ENCODE peak calls at places on chromosomes 3 and 15, in five cellular contexts. V is K562, Z is HepG2, R is GM12892, K is SK-N-SH. Q is an unnamed sample.

GRCh38 chr3:64612082-64612860 is 75.5 kb downstream of the ADAMTS9 start:
- DNase-seq in V (no peak), Z (no peak), R (no peak), K (peak), Q (no peak)

GRCh38 chr3:191246628-191247027 is 47.6 kb downstream of the OSTN start:
- DNase-seq in V (no peak), Z (no peak), R (no peak), K (no peak), Q (no peak)

GRCh38 chr3:77795013-77795412 is 755.1 kb downstream of the ROBO2 start:
- DNase-seq in V (no peak), Z (no peak), R (no peak), K (no peak), Q (no peak)

GRCh38 chr3:57147071-57147470 is 18.1 kb downstream of the IL17RD start:
- DNase-seq in V (no peak), Z (no peak), R (no peak), K (no peak), Q (no peak)

GRCh38 chr3:188077160-188077812 is 76.7 kb upstream of the LPP start:
- DNase-seq in V (no peak), Z (no peak), R (no peak), K (no peak), Q (no peak)

GRCh38 chr15:101047301-101047781 is 128.2 kb downstream of the LRRK1 start:
- DNase-seq in V (no peak), Z (no peak), R (no peak), K (peak), Q (no peak)

GRCh38 chr3:188389711-188390346 is 235.9 kb downstream of the LPP start:
- DNase-seq in V (no peak), Z (no peak), R (no peak), K (no peak), Q (peak)

GRCh38 chr3:43838877-43839276 is 148.1 kb downstream of the ABHD5 start:
- DNase-seq in V (no peak), Z (no peak), R (no peak), K (no peak), Q (no peak)

GRCh38 chr3:196486263-196486662 is 17.3 kb downstream of the RNF168 start:
- DNase-seq in V (no peak), Z (no peak), R (no peak), K (no peak), Q (no peak)

GRCh38 chr3:131193671-131194291 is 167.1 kb downstream of the NEK11 start:
- DNase-seq in V (no peak), Z (no peak), R (no peak), K (peak), Q (no peak)

GRCh38 chr3:24607281-24607680 is 112.6 kb upstream of the THRB start:
- DNase-seq in V (no peak), Z (no peak), R (no peak), K (no peak), Q (no peak)

GRCh38 chr15:83310521-83311456 is 26.3 kb upstream of the BNC1 start:
- DNase-seq in V (no peak), Z (no peak), R (no peak), K (no peak), Q (no peak)

GRCh38 chr3:194139085-194139976 is 3.4 kb downstream of the HES1 start:
- DNase-seq in V (peak), Z (peak), R (no peak), K (peak), Q (no peak)

GRCh38 chr3:46987485-46988401 is 8.3 kb downstream of the NBEAL2 start:
- DNase-seq in V (peak), Z (no peak), R (peak), K (no peak), Q (peak)

GRCh38 chr3:56347219-56347871 is 120.9 kb downstream of the ERC2 start:
- DNase-seq in V (peak), Z (no peak), R (no peak), K (peak), Q (no peak)

GRCh38 chr3:171711461-171711860 is 98.8 kb downstream of the PLD1 start:
- DNase-seq in V (no peak), Z (no peak), R (no peak), K (no peak), Q (no peak)

GRCh38 chr3:106688463-106688862 is 688.8 kb upstream of the CCDC54 start:
- DNase-seq in V (no peak), Z (peak), R (no peak), K (no peak), Q (no peak)

GRCh38 chr15:51475736-51476135 is 134.3 kb downstream of the GLDN start:
- DNase-seq in V (no peak), Z (no peak), R (no peak), K (no peak), Q (no peak)

GRCh38 chr15:92617197-92618037 is 38.2 kb downstream of the FAM174B start:
- DNase-seq in V (peak), Z (peak), R (no peak), K (peak), Q (no peak)

GRCh38 chr3:15206662-15207576 is 873 bp downstream of the CAPN7 start:
- DNase-seq in V (peak), Z (peak), R (peak), K (peak), Q (no peak)

GRCh38 chr3:128282392-128283196 is 129.3 kb downstream of the EEFSEC start:
- DNase-seq in V (no peak), Z (no peak), R (no peak), K (peak), Q (no peak)

GRCh38 chr3:66416556-66417304 is 84.1 kb downstream of the LRIG1 start:
- DNase-seq in V (no peak), Z (no peak), R (no peak), K (no peak), Q (no peak)

GRCh38 chr3:89289791-89290190 is 182.4 kb downstream of the EPHA3 start:
- DNase-seq in V (no peak), Z (no peak), R (no peak), K (no peak), Q (no peak)

GRCh38 chr3:122560680-122561079 is 3.4 kb downstream of the PARP9 start:
- DNase-seq in V (peak), Z (peak), R (peak), K (peak), Q (no peak)

GRCh38 chr3:76065975-76066374 is 280.6 kb upstream of the ZNF717 start:
- DNase-seq in V (no peak), Z (no peak), R (no peak), K (no peak), Q (no peak)

GRCh38 chr3:118466795-118467330 is 567.8 kb downstream of the IGSF11 start:
- DNase-seq in V (no peak), Z (no peak), R (no peak), K (no peak), Q (no peak)

DNA sequence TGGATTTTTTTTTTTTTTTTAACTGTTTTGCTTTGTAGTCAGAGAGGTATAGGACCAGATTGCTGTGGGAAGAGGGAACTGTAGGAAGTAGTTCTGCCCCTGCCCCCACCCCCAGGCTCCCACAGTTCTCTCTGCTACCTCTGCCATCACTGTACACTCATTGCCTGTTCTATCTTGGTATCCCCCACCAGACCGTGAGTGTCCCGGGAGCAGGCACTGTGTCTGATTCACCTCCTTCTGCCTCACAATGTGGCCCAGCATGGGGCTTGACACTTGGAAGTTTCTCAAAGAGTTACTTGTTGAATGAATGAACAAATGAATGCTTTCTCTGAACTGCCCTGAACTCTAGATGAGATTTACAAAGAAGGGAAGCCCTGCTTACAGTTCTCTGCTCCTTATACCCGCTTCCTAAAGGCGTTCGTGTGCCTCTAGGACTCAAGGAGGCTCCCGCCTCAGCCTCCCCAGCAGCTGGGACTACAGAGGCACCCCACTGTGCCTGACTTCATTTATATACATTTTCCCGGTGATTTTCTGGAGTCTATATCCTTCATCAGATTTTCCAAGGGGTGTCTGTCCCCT is 27.1 kb upstream of the PIK3CB start:
- DNase-seq in V (no peak), Z (no peak), R (no peak), K (no peak), Q (no peak)
- TF ChIP-seq TAF1 in V (no peak), Z (no peak), R (no peak), K (no peak), Q (no peak)

GRCh38 chr3:12708584-12709192 is 44.8 kb upstream of the RAF1 start:
- DNase-seq in V (no peak), Z (no peak), R (no peak), K (no peak), Q (no peak)
- TF ChIP-seq TAF1 in V (no peak), Z (no peak), R (no peak), K (no peak), Q (no peak)

GRCh38 chr15:57767526-57767925 is 61.0 kb downstream of the POLR2M start:
- DNase-seq in V (no peak), Z (no peak), R (no peak), K (no peak), Q (no peak)

GRCh38 chr15:57772223-57772957 is 65.9 kb downstream of the POLR2M start:
- DNase-seq in V (no peak), Z (no peak), R (no peak), K (no peak), Q (no peak)

GRCh38 chr15:57769266-57769665 is 62.8 kb downstream of the POLR2M start:
- DNase-seq in V (peak), Z (no peak), R (no peak), K (no peak), Q (no peak)
- TF ChIP-seq TAF1 in V (no peak), Z (no peak), R (no peak), K (no peak), Q (no peak)

GRCh38 chr15:65916664-65917406 is 47.5 kb downstream of the RAB11A start:
- DNase-seq in V (peak), Z (peak), R (peak), K (peak), Q (peak)

GRCh38 chr15:65918357-65918920 is 49.1 kb downstream of the RAB11A start:
- DNase-seq in V (no peak), Z (no peak), R (no peak), K (no peak), Q (no peak)

GRCh38 chr15:65918936-65919335 is 49.6 kb downstream of the RAB11A start:
- DNase-seq in V (no peak), Z (no peak), R (no peak), K (no peak), Q (no peak)

GRCh38 chr15:65917407-65917756 is 48.1 kb downstream of the RAB11A start:
- DNase-seq in V (no peak), Z (no peak), R (no peak), K (no peak), Q (no peak)

DNA sequence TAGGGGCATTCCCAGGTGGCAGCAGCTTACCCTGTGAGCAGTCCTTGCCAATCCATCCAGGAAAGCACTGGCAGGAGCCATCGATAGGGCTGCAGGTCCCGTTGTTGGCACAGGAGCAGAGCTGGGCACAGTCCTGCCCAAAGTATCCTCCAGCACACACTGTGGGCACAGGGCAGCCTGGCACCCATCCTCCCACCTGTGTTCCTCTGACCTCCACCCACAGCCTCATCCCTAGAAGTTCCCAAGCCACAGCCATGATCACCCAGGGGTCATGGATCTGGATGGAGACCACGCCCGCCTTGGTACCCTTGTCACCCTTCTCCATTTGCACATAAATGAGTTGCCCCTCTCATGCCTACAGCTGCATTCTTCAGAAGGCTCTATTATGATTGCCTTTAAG is 48.6 kb downstream of the RAB11A start:
- DNase-seq in V (no peak), Z (no peak), R (no peak), K (no peak), Q (no peak)
- TF ChIP-seq TAF1 in V (no peak), Z (no peak), R (no peak), K (no peak), Q (no peak)

GRCh38 chr15:96170616-96171270 is 159.8 kb upstream of the NR2F2 start:
- DNase-seq in V (no peak), Z (peak), R (no peak), K (no peak), Q (no peak)
- TF ChIP-seq TAF1 in V (no peak), Z (no peak), R (no peak), K (no peak), Q (no peak)

DNA sequence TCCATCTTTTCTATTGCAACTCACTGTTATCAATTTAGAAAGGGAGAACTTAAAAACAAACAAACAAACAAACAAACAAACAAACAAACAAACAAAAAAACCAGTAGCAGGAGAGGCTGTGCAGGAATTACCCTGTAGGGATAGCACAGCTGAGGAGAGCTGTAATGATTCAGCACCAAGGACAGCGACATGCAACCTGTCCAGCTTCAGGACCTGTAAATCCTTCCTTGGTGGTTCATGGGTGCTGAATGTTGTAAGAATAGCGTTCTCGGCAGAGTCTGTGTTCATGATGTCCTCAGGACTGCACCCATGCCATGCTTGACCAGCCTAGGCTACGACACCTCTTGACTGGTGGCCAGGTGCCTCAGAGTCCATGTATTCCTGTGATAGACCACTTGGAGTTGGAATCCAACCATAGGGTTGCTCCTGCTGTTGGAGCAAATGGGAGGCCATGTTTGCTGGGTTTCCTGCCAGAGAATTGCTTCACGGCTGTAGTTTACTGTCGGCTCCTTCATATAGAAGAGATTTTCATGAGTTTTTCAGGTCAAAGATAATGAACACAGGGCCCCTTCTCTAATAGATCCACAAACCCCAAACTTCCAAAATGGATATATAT is 65.9 kb downstream of the CACNA2D3 start:
- DNase-seq in V (peak), Z (peak), R (peak), K (no peak), Q (peak)
- TF ChIP-seq TAF1 in V (no peak), Z (no peak), R (no peak), K (no peak), Q (no peak)

DNA sequence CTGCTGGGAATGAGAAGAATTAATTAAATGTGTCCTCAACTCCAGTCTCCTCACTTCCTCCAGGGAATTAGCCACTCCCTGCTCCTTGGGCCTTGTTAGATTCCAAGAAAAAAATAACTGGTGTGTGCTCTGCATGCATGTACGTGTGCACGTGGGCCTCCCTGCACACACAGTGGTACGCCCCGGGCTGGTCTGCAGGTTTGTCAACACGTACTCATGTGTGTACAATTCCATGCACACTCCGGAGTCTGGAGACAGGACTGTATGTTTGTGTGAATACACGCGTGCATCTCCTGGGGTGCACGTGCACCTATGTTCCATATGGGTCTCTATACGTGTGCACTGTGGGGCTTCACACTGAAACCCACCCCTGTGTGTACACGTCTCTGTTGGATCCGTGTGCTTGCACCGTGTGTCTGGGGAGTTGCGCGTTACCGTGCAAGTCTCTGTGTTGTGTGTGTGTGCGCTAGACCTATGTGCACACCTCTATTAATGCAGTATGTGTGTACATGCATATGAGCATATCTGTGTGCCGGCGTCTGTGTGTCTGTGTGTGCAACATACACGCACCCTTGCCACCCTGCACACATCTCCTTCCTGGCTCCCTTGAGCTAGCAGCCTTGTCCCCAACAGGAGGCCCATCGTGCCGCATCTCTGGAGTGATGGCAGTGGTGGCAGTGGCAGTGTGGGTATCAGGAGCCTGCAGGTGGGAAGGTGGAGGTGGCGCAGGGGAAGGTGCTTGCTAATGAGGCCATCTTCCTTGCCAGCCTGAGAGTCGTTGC is 210.1 kb downstream of the TBC1D2B start:
- DNase-seq in V (no peak), Z (no peak), R (no peak), K (no peak), Q (no peak)
- TF ChIP-seq TAF1 in V (no peak), Z (no peak), R (no peak), K (no peak), Q (no peak)